ENCODE peak calls at places on chromosome 5, in ten cellular contexts. U is cardiac muscle cell; Z is aorta; X is effector memory CD4-positive, alpha-beta T cell; R is CD8-positive, alpha-beta T cell; F is left ventricle myocardium inferior; D is colonic mucosa; N is upper lobe of right lung; B is IMR-90; W is ascending aorta. S is an unnamed sample.

GRCh38 chr5:1776831-1777230 is 22.8 kb downstream of the MRPL36 start:
- DNase-seq in B (no peak), D (no peak), F (no peak), W (no peak), X (no peak), U (no peak), Z (peak; percentile 56), R (no peak), N (no peak), S (no peak)

GRCh38 chr5:79973511-79973910 is 17.6 kb downstream of the MTX3 start:
- DNase-seq in W (no peak), N (no peak), Z (no peak), D (no peak), R (no peak), B (no peak), U (no peak), X (no peak), F (no peak), S (no peak)

GRCh38 chr5:73867344-73868335 is 241.6 kb downstream of the ARHGEF28 start:
- DNase-seq in D (no peak), F (no peak), X (no peak), W (no peak), Z (no peak), B (peak; percentile 68), U (peak; percentile 15), R (no peak), N (no peak), S (no peak)

GRCh38 chr5:89756955-89757354 is 652.6 kb downstream of the CETN3 start:
- DNase-seq in B (no peak), N (no peak), W (no peak), F (no peak), D (no peak), U (peak; percentile 56), X (no peak), Z (no peak), R (no peak), S (no peak)

GRCh38 chr5:154524846-154525245 is 46.8 kb upstream of the HAND1 start:
- DNase-seq in X (no peak), D (no peak), R (no peak), F (no peak), U (no peak), N (no peak), W (no peak), Z (no peak), B (no peak), S (no peak)

GRCh38 chr5:129003232-129003631 is 37.9 kb downstream of the SLC27A6 start:
- DNase-seq in U (no peak), X (no peak), R (no peak), W (no peak), N (no peak), B (no peak), D (no peak), F (no peak), Z (no peak), S (no peak)

GRCh38 chr5:138371454-138371853 is 19.0 kb downstream of the KDM3B start:
- DNase-seq in Z (no peak), B (no peak), U (no peak), F (no peak), N (no peak), D (no peak), R (no peak), W (no peak), X (no peak), S (no peak)

GRCh38 chr5:31937226-31937625 is 236.9 kb downstream of the GOLPH3 start:
- DNase-seq in N (no peak), W (no peak), Z (no peak), B (no peak), U (no peak), R (no peak), X (no peak), F (no peak), D (no peak), S (no peak)

GRCh38 chr5:122102825-122103224 is 24.8 kb upstream of the LOX start:
- DNase-seq in R (no peak), B (peak; percentile 85), D (no peak), X (no peak), N (no peak), F (no peak), W (no peak), U (peak; percentile 65), Z (no peak), S (peak; percentile 52)

GRCh38 chr5:68171101-68171558 is 44.4 kb upstream of the PIK3R1 start:
- DNase-seq in B (peak; percentile 11), X (no peak), F (peak; percentile 71), U (peak; percentile 66), N (no peak), D (peak; percentile 34), Z (no peak), R (no peak), W (peak; percentile 59), S (no peak)

GRCh38 chr5:132310141-132310834 is 16.1 kb downstream of the SLC22A4 start:
- DNase-seq in X (no peak), N (no peak), R (no peak), B (no peak), F (no peak), D (peak; percentile 39), W (no peak), Z (no peak), U (no peak), S (peak; percentile 18)

GRCh38 chr5:177194278-177194677 is 60.7 kb downstream of the NSD1 start:
- DNase-seq in D (no peak), N (no peak), U (peak; percentile 95), B (peak; percentile 94), F (no peak), W (no peak), X (no peak), R (no peak), Z (no peak), S (peak; percentile 79)

GRCh38 chr5:35816881-35817521 is 39.7 kb upstream of the IL7R start:
- DNase-seq in D (no peak), U (no peak), F (no peak), B (no peak), X (no peak), Z (no peak), N (no peak), W (no peak), R (no peak), S (no peak)
- H3K4me3 ChIP-seq in D (no peak overlapping the region), U (no peak overlapping the region), F (no peak overlapping the region), B (no peak overlapping the region), X (no peak overlapping the region), Z (no peak overlapping the region), N (no peak overlapping the region), W (no peak overlapping the region), R (no peak overlapping the region), S (no peak overlapping the region)

DNA sequence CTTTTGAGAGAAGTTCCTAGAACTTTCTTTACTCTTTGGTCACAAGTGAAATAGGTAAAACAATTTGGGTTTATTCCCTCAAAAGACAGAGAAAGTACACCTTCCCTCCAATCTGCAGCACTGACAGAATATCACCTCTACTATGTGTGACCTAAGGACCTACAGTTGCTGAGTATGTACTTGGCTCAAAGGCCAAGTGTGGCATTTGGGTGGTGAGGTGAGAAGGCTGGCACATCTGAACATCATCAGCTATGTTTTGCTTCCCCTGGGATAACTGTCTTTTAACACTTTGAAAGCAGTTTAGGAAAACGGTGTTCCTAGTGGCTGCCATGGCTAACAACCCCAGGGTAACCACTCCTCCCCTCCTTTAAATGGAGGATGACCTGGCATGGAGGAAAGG is 17.6 kb downstream of the MIER3 start:
- DNase-seq in U (no peak), X (no peak), W (no peak), N (no peak), F (no peak), Z (no peak), R (no peak), D (no peak), B (no peak), S (no peak)
- H3K36me3 ChIP-seq in U (peaks cover 88% of the 10 kb centered on the region), X (peaks cover 58% of the 10 kb centered on the region), W (peaks cover 59% of the 10 kb centered on the region), N (peaks cover 98% of the 10 kb centered on the region), F (peaks cover 92% of the 10 kb centered on the region), Z (peaks cover 2% of the 10 kb centered on the region), R (peaks cover 40% of the 10 kb centered on the region), D (peaks cover 17% of the 10 kb centered on the region), B (peaks cover 39% of the 10 kb centered on the region), S (peaks cover 17% of the 10 kb centered on the region)

GRCh38 chr5:78108564-78108963 is 185.9 kb downstream of the AP3B1 start:
- DNase-seq in X (no peak), F (no peak), B (no peak), R (no peak), N (no peak), U (no peak), W (no peak), Z (no peak), D (no peak), S (no peak)
- H3K4me1 ChIP-seq in X (no peaks in the 10 kb centered on the region), F (no peaks in the 10 kb centered on the region), B (no peaks in the 10 kb centered on the region), R (no peaks in the 10 kb centered on the region), N (no peaks in the 10 kb centered on the region), U (no peaks in the 10 kb centered on the region), W (no peaks in the 10 kb centered on the region), Z (no peaks in the 10 kb centered on the region), D (no peaks in the 10 kb centered on the region), S (no peaks in the 10 kb centered on the region)

GRCh38 chr5:171451421-171451820 is 32.0 kb downstream of the FGF18 start:
- DNase-seq in F (no peak), R (no peak), N (no peak), U (no peak), D (no peak), Z (no peak), W (no peak), B (no peak), X (no peak), S (no peak)

GRCh38 chr5:171453988-171454387 is 34.5 kb downstream of the FGF18 start:
- DNase-seq in X (no peak), B (no peak), R (no peak), D (no peak), U (no peak), N (no peak), W (no peak), F (no peak), Z (no peak), S (no peak)

GRCh38 chr5:171449426-171449825 is 30.0 kb downstream of the FGF18 start:
- DNase-seq in N (no peak), X (no peak), R (no peak), F (no peak), Z (no peak), U (no peak), B (no peak), W (no peak), D (no peak), S (no peak)

GRCh38 chr5:171453056-171453725 is 33.7 kb downstream of the FGF18 start:
- DNase-seq in R (no peak), X (no peak), U (no peak), F (no peak), W (no peak), N (no peak), Z (no peak), B (no peak), D (no peak), S (no peak)

DNA sequence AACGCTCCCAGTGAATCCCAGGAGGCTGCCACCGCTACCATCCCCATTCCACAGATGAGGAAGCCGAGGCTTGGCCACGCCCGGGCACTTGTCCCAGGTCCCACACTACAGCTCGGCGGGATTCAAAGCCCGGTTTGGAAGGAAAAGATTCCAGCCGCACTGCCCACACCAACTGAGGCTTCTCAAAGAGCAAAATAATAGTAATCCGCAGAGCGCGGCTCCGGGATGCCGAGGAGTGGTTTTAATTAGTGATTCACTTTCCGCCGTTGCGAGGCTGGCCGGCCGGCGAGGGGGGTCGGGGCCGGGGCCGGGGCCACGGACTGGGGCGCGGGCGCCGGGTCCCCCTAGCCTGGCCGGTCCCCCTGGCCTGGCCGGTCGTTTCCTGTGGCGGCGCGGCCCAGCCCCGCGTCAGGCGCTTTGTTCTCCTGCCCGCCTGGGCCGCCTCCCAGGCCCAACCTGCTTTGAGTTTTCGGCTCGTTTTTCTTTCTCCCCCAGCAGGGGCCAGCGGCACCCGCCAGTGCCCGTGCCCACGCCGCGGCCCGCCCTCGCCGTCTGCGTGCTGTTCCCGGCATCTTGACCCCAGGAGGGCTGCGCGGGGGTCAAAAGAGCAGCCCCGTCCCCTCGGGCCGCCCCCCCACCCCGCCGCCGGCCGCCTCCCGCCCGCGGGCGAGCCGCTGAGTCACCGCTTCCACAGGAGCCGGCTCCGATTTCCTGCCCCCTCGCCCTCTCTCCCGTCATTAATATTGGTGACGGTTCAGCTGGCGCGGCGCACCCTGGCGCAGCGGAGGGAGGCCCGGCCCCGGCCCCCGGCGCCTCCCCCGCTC is 31.2 kb downstream of the FGF18 start:
- DNase-seq in R (peak; percentile 18), U (peak; percentile 53), N (no peak), D (peak; percentile 33), F (peak; percentile 45), W (peak; percentile 20), B (peak; percentile 73), Z (peak; percentile 95), X (no peak), S (peak; percentile 70)
- H3K4me3 ChIP-seq in R (no peak overlapping the region), U (no peak overlapping the region), N (peak overlapping the region; percentile 40), D (peak overlapping the region; percentile 40), F (peak overlapping the region; percentile 63), W (peak overlapping the region; percentile 70), B (peak overlapping the region; percentile 51), Z (peak overlapping the region; percentile 38), X (no peak overlapping the region), S (no peak overlapping the region)

S was measured in endothelial cell of umbilical vein.